ENCODE peak calls at places on chromosome 10, in four cellular contexts. One of them, this sample, is unnamed. For H3K4me1, the result is how much of the 10 kb centered on the place peaks cover.

GRCh38 chr10:132884041-132884440 is 58.3 kb downstream of the CFAP46 start:
- DNase-seq in fibroblast of lung: no peak
- DNase-seq in heart left ventricle: peak
- DNase-seq in cardiac muscle cell: no peak
- DNase-seq in this sample: peak

GRCh38 chr10:78540355-78541076 is 506.9 kb downstream of the RPS24 start:
- DNase-seq in heart left ventricle: no peak
- DNase-seq in cardiac muscle cell: no peak
- DNase-seq in fibroblast of lung: peak
- DNase-seq in this sample: no peak

GRCh38 chr10:122034149-122034756 is 45.3 kb downstream of the TACC2 start:
- DNase-seq in heart left ventricle: no peak
- DNase-seq in cardiac muscle cell: no peak
- DNase-seq in fibroblast of lung: peak
- DNase-seq in this sample: no peak

GRCh38 chr10:73159038-73159648 is 8.7 kb downstream of the ECD start:
- DNase-seq in cardiac muscle cell: peak
- DNase-seq in fibroblast of lung: peak
- DNase-seq in heart left ventricle: no peak
- DNase-seq in this sample: peak

GRCh38 chr10:69124558-69125121 is 662 bp downstream of the VPS26A start:
- DNase-seq in fibroblast of lung: peak
- DNase-seq in heart left ventricle: no peak
- DNase-seq in cardiac muscle cell: peak
- DNase-seq in this sample: no peak

GRCh38 chr10:69904533-69904932 is 102.8 kb downstream of the COL13A1 start:
- DNase-seq in heart left ventricle: peak
- DNase-seq in cardiac muscle cell: no peak
- DNase-seq in fibroblast of lung: no peak
- DNase-seq in this sample: no peak

GRCh38 chr10:22620140-22620857 is 94.1 kb downstream of the PIP4K2A start:
- DNase-seq in fibroblast of lung: peak
- DNase-seq in heart left ventricle: peak
- DNase-seq in cardiac muscle cell: no peak
- DNase-seq in this sample: no peak

GRCh38 chr10:105650311-105650710 is 1009.2 kb downstream of the SORCS3 start:
- DNase-seq in cardiac muscle cell: no peak
- DNase-seq in heart left ventricle: no peak
- DNase-seq in fibroblast of lung: no peak
- DNase-seq in this sample: no peak

GRCh38 chr10:61896854-61897661 is 4.4 kb upstream of the ARID5B start:
- DNase-seq in heart left ventricle: peak
- DNase-seq in fibroblast of lung: peak
- DNase-seq in cardiac muscle cell: peak
- DNase-seq in this sample: peak

GRCh38 chr10:98217793-98218192 is 50.2 kb downstream of the LOXL4 start:
- DNase-seq in fibroblast of lung: no peak
- DNase-seq in cardiac muscle cell: no peak
- DNase-seq in heart left ventricle: no peak
- DNase-seq in this sample: no peak

GRCh38 chr10:132548869-132549268 is 11.3 kb downstream of the INPP5A start:
- DNase-seq in fibroblast of lung: no peak
- DNase-seq in cardiac muscle cell: no peak
- DNase-seq in heart left ventricle: no peak
- DNase-seq in this sample: no peak

GRCh38 chr10:23417254-23417653 is 21.6 kb upstream of the OTUD1 start:
- DNase-seq in fibroblast of lung: no peak
- DNase-seq in heart left ventricle: no peak
- DNase-seq in cardiac muscle cell: no peak
- DNase-seq in this sample: no peak

GRCh38 chr10:79316671-79317431 is 30.4 kb upstream of the PPIF start:
- DNase-seq in heart left ventricle: peak
- DNase-seq in cardiac muscle cell: no peak
- DNase-seq in fibroblast of lung: peak
- DNase-seq in this sample: no peak

GRCh38 chr10:23742368-23742767 is 303.5 kb downstream of the OTUD1 start:
- DNase-seq in cardiac muscle cell: no peak
- DNase-seq in heart left ventricle: no peak
- DNase-seq in fibroblast of lung: no peak
- DNase-seq in this sample: no peak

GRCh38 chr10:72263613-72264241 is 10.0 kb upstream of the DDIT4 start:
- DNase-seq in heart left ventricle: no peak
- DNase-seq in cardiac muscle cell: no peak
- DNase-seq in fibroblast of lung: no peak
- DNase-seq in this sample: no peak

GRCh38 chr10:86583983-86584382 is 62.4 kb upstream of the WAPL start:
- DNase-seq in cardiac muscle cell: no peak
- DNase-seq in fibroblast of lung: no peak
- DNase-seq in heart left ventricle: no peak
- DNase-seq in this sample: no peak

GRCh38 chr10:122931088-122931958 is 20.9 kb downstream of the FAM24A start:
- DNase-seq in heart left ventricle: no peak
- DNase-seq in cardiac muscle cell: no peak
- DNase-seq in fibroblast of lung: no peak
- DNase-seq in this sample: no peak

GRCh38 chr10:71492871-71493270 is 96.2 kb downstream of the CDH23 start:
- DNase-seq in fibroblast of lung: no peak
- DNase-seq in heart left ventricle: no peak
- DNase-seq in cardiac muscle cell: no peak
- DNase-seq in this sample: no peak

GRCh38 chr10:18400911-18401260 is 250.5 kb downstream of the NSUN6 start:
- DNase-seq in fibroblast of lung: no peak
- DNase-seq in heart left ventricle: no peak
- DNase-seq in cardiac muscle cell: peak
- DNase-seq in this sample: no peak

GRCh38 chr10:59173414-59173813 is 3.0 kb upstream of the PHYHIPL start:
- DNase-seq in heart left ventricle: no peak
- DNase-seq in fibroblast of lung: no peak
- DNase-seq in cardiac muscle cell: no peak
- DNase-seq in this sample: no peak

GRCh38 chr10:6987536-6987945 is 407.5 kb upstream of the PRKCQ start:
- DNase-seq in cardiac muscle cell: peak
- DNase-seq in heart left ventricle: no peak
- DNase-seq in fibroblast of lung: no peak
- DNase-seq in this sample: no peak

GRCh38 chr10:129777687-129778086 is 186.4 kb downstream of the EBF3 start:
- DNase-seq in heart left ventricle: no peak
- DNase-seq in fibroblast of lung: no peak
- DNase-seq in cardiac muscle cell: no peak
- DNase-seq in this sample: no peak

GRCh38 chr10:73898730-73899400 is 12.1 kb upstream of the PLAU start:
- DNase-seq in cardiac muscle cell: no peak
- DNase-seq in heart left ventricle: no peak
- DNase-seq in fibroblast of lung: peak
- DNase-seq in this sample: no peak

GRCh38 chr10:86703176-86703575 is 34.9 kb downstream of the LDB3 start:
- DNase-seq in cardiac muscle cell: no peak
- DNase-seq in fibroblast of lung: no peak
- DNase-seq in heart left ventricle: peak
- DNase-seq in this sample: no peak

GRCh38 chr10:14481752-14482151 is 151.0 kb upstream of the FRMD4A start:
- DNase-seq in heart left ventricle: no peak
- DNase-seq in fibroblast of lung: peak
- DNase-seq in cardiac muscle cell: no peak
- DNase-seq in this sample: no peak

GRCh38 chr10:76352300-76352699 is 920.9 kb downstream of the LRMDA start:
- DNase-seq in cardiac muscle cell: no peak
- DNase-seq in heart left ventricle: no peak
- DNase-seq in fibroblast of lung: peak
- DNase-seq in this sample: no peak

GRCh38 chr10:79246606-79247275 is 100.5 kb upstream of the PPIF start:
- DNase-seq in heart left ventricle: peak
- DNase-seq in cardiac muscle cell: no peak
- DNase-seq in fibroblast of lung: peak
- DNase-seq in this sample: peak

GRCh38 chr10:131210181-131210580 is 101.3 kb downstream of the TCERG1L start:
- DNase-seq in cardiac muscle cell: no peak
- DNase-seq in heart left ventricle: no peak
- DNase-seq in fibroblast of lung: no peak
- DNase-seq in this sample: peak

GRCh38 chr10:59175538-59176240 is 754 bp upstream of the PHYHIPL start:
- DNase-seq in cardiac muscle cell: peak
- DNase-seq in fibroblast of lung: no peak
- DNase-seq in heart left ventricle: no peak
- DNase-seq in this sample: peak

GRCh38 chr10:122856902-122857301 is 11.2 kb upstream of the CUZD1 start:
- DNase-seq in cardiac muscle cell: no peak
- DNase-seq in fibroblast of lung: peak
- DNase-seq in heart left ventricle: no peak
- DNase-seq in this sample: no peak

GRCh38 chr10:96556003-96556402 is 30.8 kb downstream of the TM9SF3 start:
- DNase-seq in cardiac muscle cell: peak
- DNase-seq in fibroblast of lung: peak
- DNase-seq in heart left ventricle: no peak
- DNase-seq in this sample: no peak

GRCh38 chr10:108696792-108697477 is 1226.4 kb downstream of the XPNPEP1 start:
- DNase-seq in cardiac muscle cell: no peak
- DNase-seq in fibroblast of lung: no peak
- DNase-seq in heart left ventricle: no peak
- DNase-seq in this sample: no peak

GRCh38 chr10:12412671-12413368 is 63.5 kb downstream of the CAMK1D start:
- DNase-seq in cardiac muscle cell: no peak
- DNase-seq in heart left ventricle: no peak
- DNase-seq in fibroblast of lung: no peak
- DNase-seq in this sample: no peak

GRCh38 chr10:22697101-22697500 is 17.3 kb downstream of the PIP4K2A start:
- DNase-seq in fibroblast of lung: no peak
- DNase-seq in cardiac muscle cell: no peak
- DNase-seq in heart left ventricle: no peak
- DNase-seq in this sample: no peak

GRCh38 chr10:103792547-103792946 is 62.8 kb downstream of the SH3PXD2A start:
- DNase-seq in heart left ventricle: no peak
- DNase-seq in fibroblast of lung: peak
- DNase-seq in cardiac muscle cell: no peak
- DNase-seq in this sample: no peak

GRCh38 chr10:103789771-103790201 is 65.6 kb downstream of the SH3PXD2A start:
- DNase-seq in fibroblast of lung: no peak
- DNase-seq in cardiac muscle cell: no peak
- DNase-seq in heart left ventricle: peak
- DNase-seq in this sample: no peak

GRCh38 chr10:103791858-103792257 is 63.5 kb downstream of the SH3PXD2A start:
- DNase-seq in fibroblast of lung: no peak
- DNase-seq in heart left ventricle: peak
- DNase-seq in cardiac muscle cell: no peak
- DNase-seq in this sample: no peak

GRCh38 chr10:103790580-103790979 is 64.8 kb downstream of the SH3PXD2A start:
- DNase-seq in fibroblast of lung: no peak
- DNase-seq in heart left ventricle: no peak
- DNase-seq in cardiac muscle cell: no peak
- DNase-seq in this sample: no peak

GRCh38 chr10:103791291-103791690 is 64.1 kb downstream of the SH3PXD2A start:
- DNase-seq in heart left ventricle: peak
- DNase-seq in fibroblast of lung: no peak
- DNase-seq in cardiac muscle cell: no peak
- DNase-seq in this sample: no peak
- H3K27ac ChIP-seq in heart left ventricle: no peak
- H3K27ac ChIP-seq in fibroblast of lung: no peak
- H3K27ac ChIP-seq in cardiac muscle cell: no peak
- H3K27ac ChIP-seq in this sample: no peak

GRCh38 chr10:124725171-124725631 is 19.0 kb downstream of the FAM53B start:
- DNase-seq in heart left ventricle: no peak
- DNase-seq in cardiac muscle cell: no peak
- DNase-seq in fibroblast of lung: no peak
- DNase-seq in this sample: peak

GRCh38 chr10:124728071-124728829 is 15.9 kb downstream of the FAM53B start:
- DNase-seq in fibroblast of lung: no peak
- DNase-seq in cardiac muscle cell: no peak
- DNase-seq in heart left ventricle: no peak
- DNase-seq in this sample: no peak

GRCh38 chr10:124728830-124729661 is 15.1 kb downstream of the FAM53B start:
- DNase-seq in cardiac muscle cell: no peak
- DNase-seq in fibroblast of lung: no peak
- DNase-seq in heart left ventricle: no peak
- DNase-seq in this sample: no peak

GRCh38 chr10:124725791-124726190 is 18.4 kb downstream of the FAM53B start:
- DNase-seq in heart left ventricle: no peak
- DNase-seq in cardiac muscle cell: no peak
- DNase-seq in fibroblast of lung: no peak
- DNase-seq in this sample: peak

GRCh38 chr10:124727389-124727960 is 16.7 kb downstream of the FAM53B start:
- DNase-seq in cardiac muscle cell: no peak
- DNase-seq in fibroblast of lung: no peak
- DNase-seq in heart left ventricle: no peak
- DNase-seq in this sample: no peak
- H3K4me1 ChIP-seq in cardiac muscle cell: under half
- H3K4me1 ChIP-seq in fibroblast of lung: under half
- H3K4me1 ChIP-seq in heart left ventricle: half or more
- H3K4me1 ChIP-seq in this sample: half or more

DNA sequence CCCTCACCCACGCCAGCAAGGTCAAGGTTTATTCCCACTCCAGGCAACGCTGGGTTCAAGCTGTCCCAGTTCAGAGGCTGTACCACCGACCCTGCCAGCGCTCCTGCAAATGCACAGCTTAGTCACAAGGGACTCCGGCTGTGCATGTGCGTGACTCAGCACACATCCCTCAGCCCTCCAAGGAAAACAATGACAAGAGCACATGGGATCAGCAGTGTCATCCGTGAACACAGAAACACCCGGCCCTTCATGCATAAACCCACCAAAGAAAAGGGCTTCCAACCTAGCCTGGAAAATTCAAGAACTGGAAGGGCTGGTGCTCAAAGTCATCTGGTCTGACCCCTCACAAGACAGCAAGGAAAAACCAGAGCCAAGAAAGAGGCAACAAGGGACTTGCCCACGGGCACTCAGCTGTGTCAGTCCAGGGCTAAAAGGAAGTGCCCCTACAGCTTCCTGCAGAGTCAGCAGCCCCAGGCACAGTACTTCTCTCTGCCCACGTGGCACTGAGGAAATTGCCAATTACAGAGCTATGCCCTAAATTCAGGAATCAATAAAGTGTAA is 106.1 kb downstream of the KCNMA1 start:
- DNase-seq in heart left ventricle: no peak
- DNase-seq in cardiac muscle cell: no peak
- DNase-seq in fibroblast of lung: peak
- DNase-seq in this sample: peak
- TF ChIP-seq CTCF in heart left ventricle: no peak
- TF ChIP-seq CTCF in cardiac muscle cell: no peak
- TF ChIP-seq CTCF in fibroblast of lung: no peak
- TF ChIP-seq CTCF in this sample: no peak

GRCh38 chr10:110074986-110075664 is 67.3 kb downstream of the ADD3 start:
- DNase-seq in heart left ventricle: no peak
- DNase-seq in fibroblast of lung: peak
- DNase-seq in cardiac muscle cell: no peak
- DNase-seq in this sample: no peak

GRCh38 chr10:110077436-110078120 is 69.8 kb downstream of the ADD3 start:
- DNase-seq in cardiac muscle cell: no peak
- DNase-seq in heart left ventricle: no peak
- DNase-seq in fibroblast of lung: peak
- DNase-seq in this sample: no peak

GRCh38 chr10:110076559-110077318 is 69.0 kb downstream of the ADD3 start:
- DNase-seq in cardiac muscle cell: no peak
- DNase-seq in heart left ventricle: no peak
- DNase-seq in fibroblast of lung: peak
- DNase-seq in this sample: peak

GRCh38 chr10:110075726-110076125 is 67.9 kb downstream of the ADD3 start:
- DNase-seq in heart left ventricle: no peak
- DNase-seq in cardiac muscle cell: no peak
- DNase-seq in fibroblast of lung: peak
- DNase-seq in this sample: no peak

GRCh38 chr10:110078317-110078716 is 70.5 kb downstream of the ADD3 start:
- DNase-seq in fibroblast of lung: no peak
- DNase-seq in cardiac muscle cell: no peak
- DNase-seq in heart left ventricle: no peak
- DNase-seq in this sample: no peak
- H3K27ac ChIP-seq in fibroblast of lung: no peak
- H3K27ac ChIP-seq in cardiac muscle cell: peak
- H3K27ac ChIP-seq in heart left ventricle: peak
- H3K27ac ChIP-seq in this sample: peak

This sample was measured in left lung.